ENCODE peak calls at places on chromosomes 5 and 9, in five cellular contexts. F is mammary epithelial cell, U is transverse colon, H is keratinocyte, W is thoracic aorta. K is an unnamed sample. For H3K27me3, the result is how much of the 10 kb centered on the place peaks cover.

GRCh38 chr9:36328798-36329411 is 70.7 kb upstream of the GNE start:
- DNase-seq in U (peak), W (peak), F (peak), H (peak), K (peak)

GRCh38 chr5:106584268-106584667 is 1086.5 kb downstream of the EFNA5 start:
- DNase-seq in W (no peak), F (no peak), U (no peak), H (no peak), K (no peak)

GRCh38 chr5:172676914-172677475 is 35.9 kb downstream of the NEURL1B start:
- DNase-seq in U (no peak), F (no peak), W (no peak), H (no peak), K (no peak)

GRCh38 chr5:74543162-74543995 is 97.1 kb downstream of the ENC1 start:
- DNase-seq in H (peak), W (peak), F (peak), U (no peak), K (peak)

GRCh38 chr9:98375138-98375726 is 119.8 kb upstream of the TBC1D2 start:
- DNase-seq in F (peak), H (no peak), U (no peak), W (no peak), K (no peak)

GRCh38 chr5:78747703-78748359 is 99.3 kb upstream of the LHFPL2 start:
- DNase-seq in W (no peak), U (no peak), H (no peak), F (no peak), K (no peak)

GRCh38 chr9:111412280-111412679 is 71.9 kb downstream of the ECPAS start:
- DNase-seq in U (no peak), F (no peak), W (no peak), H (no peak), K (no peak)

GRCh38 chr5:123044926-123045617 is 8.5 kb upstream of the PPIC start:
- DNase-seq in U (no peak), H (no peak), F (no peak), W (no peak), K (no peak)

GRCh38 chr5:156824241-156824640 is 25.9 kb upstream of the PPP1R2B start:
- DNase-seq in H (no peak), U (no peak), F (no peak), W (no peak), K (no peak)

GRCh38 chr9:105458404-105458803 is 10.6 kb downstream of the FSD1L start:
- DNase-seq in H (no peak), U (no peak), F (no peak), W (no peak), K (no peak)

GRCh38 chr5:178234753-178235599 is 2.4 kb upstream of the PHYKPL start:
- DNase-seq in W (no peak), U (peak), F (peak), H (no peak), K (peak)

GRCh38 chr9:133889498-133890301 is 102.4 kb downstream of the VAV2 start:
- DNase-seq in U (no peak), W (no peak), H (no peak), F (peak), K (no peak)

GRCh38 chr5:173926359-173926758 is 38.2 kb downstream of the CPEB4 start:
- DNase-seq in W (no peak), U (no peak), H (no peak), F (no peak), K (no peak)

GRCh38 chr9:122394265-122395242 is 23.7 kb downstream of the PTGS1 start:
- DNase-seq in H (no peak), F (peak), U (peak), W (no peak), K (peak)

GRCh38 chr5:14110680-14111079 is 32.5 kb upstream of the TRIO start:
- DNase-seq in H (peak), F (peak), U (no peak), W (no peak), K (no peak)

GRCh38 chr5:155147222-155147621 is 133.7 kb downstream of the KIF4B start:
- DNase-seq in U (no peak), W (no peak), H (no peak), F (no peak), K (no peak)

GRCh38 chr5:143054480-143054941 is 284.3 kb downstream of the ARHGAP26 start:
- DNase-seq in W (no peak), U (peak), F (no peak), H (no peak), K (peak)
- H3K4me3 ChIP-seq in W (no peak), U (no peak), F (no peak), H (no peak), K (no peak)

DNA sequence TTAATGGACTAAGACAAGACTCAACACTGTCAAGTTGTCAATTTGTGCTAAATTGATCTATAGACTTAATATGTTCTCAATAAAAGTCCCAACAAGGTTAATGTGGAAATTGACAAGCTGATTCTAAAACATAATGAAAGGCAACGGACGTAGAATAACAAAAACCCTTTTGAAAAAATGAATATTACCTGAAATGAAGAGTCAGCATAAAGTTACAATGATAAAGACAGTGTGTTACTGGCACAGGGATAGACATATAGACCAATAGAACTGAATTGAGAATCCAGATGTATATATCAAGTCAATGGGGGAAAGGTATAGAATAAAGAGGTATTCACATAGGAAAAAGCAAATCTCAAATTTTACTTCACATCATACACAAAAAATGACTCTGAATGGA is 37.7 kb upstream of the BARX1 start:
- DNase-seq in W (no peak), U (no peak), F (no peak), H (no peak), K (no peak)
- H3K27me3 ChIP-seq in W (under half), U (under half), F (under half), H (under half), K (under half)

DNA sequence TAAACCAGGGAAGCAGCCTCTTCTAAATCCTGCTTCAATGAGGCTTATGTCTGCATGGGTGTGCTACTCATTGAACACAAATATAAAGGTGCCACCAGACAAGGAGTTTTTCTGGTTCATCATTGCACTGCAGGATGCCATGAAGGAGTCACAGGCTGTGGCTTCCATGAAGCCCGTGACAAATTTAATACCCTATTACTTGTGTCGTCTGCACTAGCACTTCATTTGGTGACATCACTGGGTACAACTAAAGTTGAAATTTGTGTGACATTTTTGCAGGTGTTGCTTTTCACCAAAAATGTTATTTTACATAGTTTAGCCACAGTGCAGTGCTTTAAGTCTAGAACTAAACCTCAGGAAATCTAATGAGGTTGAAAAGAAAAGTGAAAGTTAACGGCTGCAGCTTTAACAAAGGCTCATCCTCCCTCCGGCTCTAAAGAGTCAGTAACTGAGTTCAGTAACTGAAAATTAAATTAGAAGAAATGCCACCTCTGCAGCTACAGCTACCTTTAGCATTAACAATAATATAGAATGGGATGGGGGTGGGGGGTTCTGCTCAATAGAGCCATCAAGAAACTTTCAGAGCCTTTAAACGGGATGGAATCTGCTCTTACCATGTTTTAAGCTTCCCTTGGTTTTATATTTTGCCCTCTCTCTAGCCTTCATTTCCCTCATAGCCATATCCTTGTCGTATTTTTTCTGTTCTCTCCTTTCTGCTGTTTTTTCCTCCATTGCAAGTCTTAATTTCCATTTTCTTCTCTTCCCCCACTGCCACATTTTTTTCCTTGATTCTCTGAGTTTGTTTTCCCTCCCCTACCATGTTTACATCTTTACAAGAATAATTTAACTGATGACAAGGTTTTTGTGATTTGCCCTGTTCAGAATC is 233.8 kb upstream of the TMEM161B start:
- DNase-seq in U (no peak), H (no peak), F (no peak), W (no peak), K (no peak)
- H3K4me3 ChIP-seq in U (peak), H (no peak), F (peak), W (peak), K (peak)

GRCh38 chr5:939368-939767 is 46.7 kb downstream of the TRIP13 start:
- DNase-seq in W (no peak), U (no peak), F (no peak), H (no peak), K (no peak)
- H3K27me3 ChIP-seq in W (under half), U (under half), F (under half), H (under half), K (under half)

DNA sequence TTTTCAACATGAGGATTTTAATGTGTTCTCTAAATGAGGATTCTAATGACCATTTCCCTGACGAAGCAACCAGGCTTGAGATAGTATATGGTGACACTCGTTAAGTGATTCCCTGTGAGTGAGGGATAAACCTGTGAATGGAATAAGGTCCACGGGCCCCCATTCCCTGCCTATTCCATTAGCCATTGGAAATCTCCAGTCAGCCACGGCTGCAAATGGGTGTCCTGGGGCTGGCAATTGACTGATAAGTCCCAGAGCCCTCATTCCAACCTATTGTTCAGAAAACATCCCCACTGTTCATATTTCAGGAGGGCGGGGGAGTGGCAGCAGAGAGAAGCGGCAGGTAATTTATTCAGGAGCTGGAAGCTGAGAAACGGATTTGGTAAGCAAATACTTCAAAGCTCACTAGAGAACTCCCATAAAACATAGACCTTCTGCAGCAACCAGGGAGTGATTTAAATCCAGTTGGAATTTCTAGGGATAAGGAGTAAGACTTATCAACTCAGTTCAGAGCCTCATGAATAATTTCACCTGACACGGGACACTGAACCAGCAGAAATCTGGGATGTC is 42.0 kb downstream of the TMEM174 start:
- DNase-seq in U (no peak), W (no peak), H (no peak), F (no peak), K (no peak)
- H3K4me3 ChIP-seq in U (no peak), W (peak), H (no peak), F (no peak), K (no peak)

DNA sequence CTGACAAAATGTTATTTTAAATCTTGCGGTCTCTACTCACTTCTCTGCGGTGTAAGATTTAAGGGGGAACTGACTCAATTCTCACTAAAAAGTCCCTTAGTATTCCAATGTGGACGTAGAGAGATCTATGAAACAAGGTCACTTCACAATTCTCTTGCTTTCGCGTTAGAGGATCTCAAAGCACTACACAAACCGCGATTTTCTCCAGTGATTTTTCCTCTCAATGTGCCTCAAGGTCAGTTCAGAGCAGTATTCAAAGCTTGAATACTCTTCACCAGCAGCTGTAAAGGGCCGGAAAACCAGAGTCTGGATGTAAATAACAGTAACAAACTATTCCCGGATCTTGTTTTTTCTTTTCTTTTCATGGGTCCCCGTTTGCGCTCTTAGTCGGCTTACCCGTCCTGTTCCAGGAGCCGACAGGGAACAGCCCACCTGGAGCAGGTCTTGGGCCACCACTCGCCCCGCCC is 128.2 kb downstream of the TMEM161B start:
- DNase-seq in W (no peak), H (no peak), U (no peak), F (no peak), K (no peak)
- H3K27me3 ChIP-seq in W (under half), H (under half), U (half or more), F (under half), K (under half)

K was measured in colonic mucosa.